ENCODE peak calls at places on chromosome 19, in four cellular contexts. C is HepG2, K is GM12878, L is H1. B is an unnamed sample.

GRCh38 chr19:10820173-10820572 is 15.8 kb downstream of the TMED1 start:
- DNase-seq in C (no peak), K (no peak), L (no peak), B (no peak)

GRCh38 chr19:18543814-18544475 is 572 bp upstream of the FKBP8 start:
- DNase-seq in C (peak; percentile 23), K (peak; percentile 72), L (peak; percentile 74), B (no peak)

GRCh38 chr19:27974082-27974513 is 1238.9 kb downstream of the UQCRFS1 start:
- DNase-seq in C (peak; percentile 2), K (peak; percentile 25), L (peak; percentile 52), B (no peak)

GRCh38 chr19:55391191-55391670 is 5.5 kb downstream of the RPL28 start:
- DNase-seq in C (no peak), K (no peak), L (no peak), B (no peak)

GRCh38 chr19:15591796-15592195 is 23.2 kb upstream of the CYP4F8 start:
- DNase-seq in C (no peak), K (no peak), L (no peak), B (no peak)

GRCh38 chr19:51129716-51130115 is 5.0 kb downstream of the SIGLEC9 start:
- DNase-seq in C (no peak), K (no peak), L (no peak), B (no peak)

GRCh38 chr19:55913643-55914268 is 18.4 kb downstream of the NLRP13 start:
- DNase-seq in C (no peak), K (no peak), L (no peak), B (no peak)

GRCh38 chr19:15615526-15615925 is 508 bp downstream of the CYP4F8 start:
- DNase-seq in C (no peak), K (no peak), L (no peak), B (no peak)

GRCh38 chr19:28466107-28467045 is 746.6 kb downstream of the UQCRFS1 start:
- DNase-seq in C (peak; percentile 3), K (no peak), L (peak; percentile 82), B (peak; percentile 58)

GRCh38 chr19:55677572-55678028 is 2.6 kb downstream of the EPN1 start:
- DNase-seq in C (no peak), K (no peak), L (no peak), B (no peak)

GRCh38 chr19:51183629-51184028 is 41.3 kb upstream of the CD33 start:
- DNase-seq in C (no peak), K (no peak), L (no peak), B (no peak)

GRCh38 chr19:38665950-38666661 is 18.7 kb downstream of the ACTN4 start:
- DNase-seq in C (peak; percentile 68), K (no peak), L (peak; percentile 79), B (peak; percentile 77)

GRCh38 chr19:4369888-4370260 is 26.5 kb downstream of the MPND start:
- DNase-seq in C (no peak), K (no peak), L (peak; percentile 74), B (no peak)

GRCh38 chr19:40419066-40419612 is 6.0 kb upstream of the PRX start:
- DNase-seq in C (no peak), K (no peak), L (no peak), B (no peak)

GRCh38 chr19:43672061-43672679 is 2.2 kb upstream of the PLAUR start:
- DNase-seq in C (no peak), K (no peak), L (no peak), B (no peak)

GRCh38 chr19:10872551-10873107 is 1.3 kb downstream of the CARM1 start:
- DNase-seq in C (no peak), K (no peak), L (no peak), B (no peak)

DNA sequence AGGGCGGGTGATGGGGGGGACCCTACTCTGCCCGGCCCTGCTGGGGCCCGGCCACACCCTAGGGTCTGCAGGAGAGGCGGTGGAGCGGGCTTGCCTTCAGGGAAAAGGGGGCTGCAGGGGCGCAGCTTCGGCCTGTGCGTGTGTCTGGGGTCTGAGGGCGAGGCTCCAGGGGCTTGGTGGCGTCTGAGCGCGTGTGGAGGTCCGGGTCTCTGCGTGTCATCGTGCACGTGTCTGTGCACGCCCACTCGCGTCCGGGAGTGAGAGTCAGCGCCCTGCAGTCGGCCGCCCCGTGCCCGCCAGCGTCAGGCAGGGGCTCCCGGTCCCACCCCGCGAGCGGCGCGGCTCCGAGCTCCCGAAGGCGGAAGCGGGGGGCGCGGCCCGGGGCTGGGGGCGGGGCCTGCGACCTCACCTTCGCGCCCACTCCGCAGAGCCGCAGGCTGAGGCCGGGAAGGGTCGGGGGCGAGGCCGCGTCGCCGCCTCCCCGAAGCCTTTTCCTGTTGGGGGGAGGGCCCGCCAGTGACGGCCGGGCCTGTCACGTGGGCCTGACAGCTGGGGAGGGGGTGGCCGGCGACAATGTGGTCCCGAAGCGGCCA is at the start of gene ARHGAP45:
- DNase-seq in C (no peak), K (no peak), L (peak; percentile 79), B (no peak)
- TF ChIP-seq YY1 in C (no peak), K (no peak), L (no peak), B (no peak)

DNA sequence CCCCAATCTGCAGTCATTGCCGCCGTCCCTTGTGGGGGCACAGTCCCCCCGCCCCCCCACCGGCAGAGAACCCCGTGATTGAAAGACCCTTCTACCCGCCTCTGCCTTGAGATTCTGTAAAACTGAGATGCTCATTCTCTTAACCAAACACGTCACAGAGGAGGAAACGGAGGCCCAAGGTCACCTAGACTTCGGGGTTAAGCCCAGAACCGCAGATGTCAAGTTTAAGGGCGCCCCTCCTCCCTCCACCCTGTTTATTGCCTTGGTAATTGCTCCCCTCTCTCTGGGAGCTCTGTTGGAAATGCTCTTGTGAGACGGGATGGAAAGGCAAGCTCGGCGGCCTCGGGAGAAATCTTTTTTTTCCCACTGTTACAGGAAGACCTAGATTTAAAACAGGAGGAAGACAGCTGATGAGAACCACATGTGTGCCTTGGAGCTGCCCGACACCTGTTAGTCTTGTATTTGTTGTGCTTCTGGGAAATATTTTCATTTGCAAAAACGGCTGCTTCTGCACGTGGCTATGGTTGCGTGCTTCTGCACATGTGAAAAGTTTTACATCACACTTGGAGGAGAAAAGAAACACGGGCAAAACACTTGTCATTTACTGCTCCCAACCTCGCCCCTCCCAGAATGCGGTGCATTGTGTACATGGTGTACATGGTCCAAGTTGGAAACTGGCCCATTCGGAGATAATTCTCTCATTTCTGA is 1.1 kb upstream of the MED26 start:
- DNase-seq in C (no peak), K (peak; percentile 33), L (no peak), B (no peak)
- TF ChIP-seq SUZ12 in C (no peak), K (no peak), L (no peak), B (no peak)

GRCh38 chr19:20077791-20078463 is at the start of gene ZNF90:
- DNase-seq in C (peak; percentile 88), K (peak; percentile 11), L (peak; percentile 96), B (peak; percentile 97)
- TF ChIP-seq YY1 in C (peak; percentile 39), K (peak; percentile 51), L (peak; percentile 91), B (peak; percentile 52)

GRCh38 chr19:5926641-5927438 is 12.8 kb downstream of the CAPS start:
- DNase-seq in C (no peak), K (no peak), L (no peak), B (no peak)
- TF ChIP-seq SUZ12 in C (no peak), K (no peak), L (no peak), B (no peak)

GRCh38 chr19:1913781-1914577 is 8.8 kb downstream of the ADAT3 start:
- DNase-seq in C (no peak), K (no peak), L (no peak), B (no peak)
- TF ChIP-seq YY1 in C (no peak), K (no peak), L (no peak), B (no peak)

GRCh38 chr19:34273121-34273845 is 18.9 kb downstream of the GARRE1 start:
- DNase-seq in C (no peak), K (no peak), L (no peak), B (no peak)

GRCh38 chr19:34275705-34276104 is 21.4 kb downstream of the GARRE1 start:
- DNase-seq in C (no peak), K (no peak), L (no peak), B (no peak)

GRCh38 chr19:34274827-34275625 is 20.7 kb downstream of the GARRE1 start:
- DNase-seq in C (peak; percentile 85), K (no peak), L (no peak), B (no peak)

GRCh38 chr19:34276614-34277013 is 22.3 kb downstream of the GARRE1 start:
- DNase-seq in C (no peak), K (no peak), L (no peak), B (no peak)

DNA sequence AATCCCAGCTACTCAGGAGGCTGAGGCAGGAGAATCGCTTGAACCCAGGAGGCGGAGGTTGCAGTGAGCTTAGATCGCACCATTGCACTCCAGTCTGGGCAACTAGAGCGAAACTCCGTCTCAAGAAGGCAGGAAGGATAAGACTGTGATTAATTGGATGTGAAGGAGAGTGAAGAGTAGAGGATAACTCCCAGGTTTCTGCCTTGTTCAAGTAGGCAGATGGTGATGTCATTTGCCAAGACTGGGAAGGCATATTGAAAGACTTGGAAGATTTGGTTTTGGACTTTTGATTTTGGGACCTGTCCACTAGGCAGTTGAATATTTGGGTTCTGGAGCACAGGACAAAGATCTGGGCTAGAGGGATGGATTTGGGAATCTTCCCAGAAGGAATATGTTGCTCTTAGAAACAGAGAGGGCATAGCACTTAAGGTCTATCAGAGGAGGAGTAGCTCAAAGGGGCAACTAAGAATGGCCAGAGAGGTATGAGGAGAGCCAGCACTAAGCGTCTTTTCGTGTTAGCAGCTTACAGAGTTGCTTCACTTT is 20.0 kb downstream of the GARRE1 start:
- DNase-seq in C (no peak), K (no peak), L (no peak), B (no peak)
- TF ChIP-seq SUZ12 in C (no peak), K (no peak), L (no peak), B (no peak)

DNA sequence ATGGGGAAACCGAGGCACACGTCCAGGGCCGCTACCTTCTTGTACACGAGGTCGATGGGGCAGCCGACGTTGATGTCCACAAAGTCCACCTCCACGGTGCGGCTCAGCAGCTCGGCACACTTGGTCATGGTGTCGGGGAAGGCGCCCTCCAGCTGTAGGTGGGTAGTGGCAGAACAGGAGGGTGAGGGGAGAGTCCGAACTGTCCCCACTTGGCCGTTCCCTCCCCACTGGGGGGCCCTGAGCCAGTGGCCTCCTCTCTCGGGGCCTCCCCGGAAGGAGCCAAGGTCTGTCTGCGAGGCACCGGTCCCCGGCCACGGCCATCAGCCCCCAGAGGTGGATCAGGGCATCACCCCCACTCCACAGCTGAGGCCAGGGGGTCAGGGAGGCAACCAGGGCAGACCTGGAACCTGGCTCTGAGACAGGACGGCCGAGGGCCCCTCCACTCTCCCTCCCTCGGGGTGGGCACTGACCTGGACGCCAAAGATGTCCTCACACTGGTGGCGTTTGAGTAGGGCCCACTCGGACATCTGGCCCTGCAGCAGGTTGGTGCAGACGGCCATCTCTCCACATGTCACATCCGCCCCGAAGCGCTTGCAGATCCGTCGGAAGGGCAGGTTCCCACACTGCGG is 3.1 kb upstream of the PRR22 start:
- DNase-seq in C (no peak), K (no peak), L (no peak), B (no peak)
- TF ChIP-seq YY1 in C (no peak), K (no peak), L (no peak), B (no peak)

B was measured in NT2/D1.